ENCODE peak calls at places on chromosomes 4 and X, in four cellular contexts. O is pulmonary artery endothelial cell, G is NCI-H2029 treated with DMSO at 0.1 percent for 48 hours, C is GM04504. M is an unnamed sample.

GRCh38 chr4:174403177-174403543 is 119.1 kb downstream of the HPGD start:
- DNase-seq in O (no peak), G (no peak), C (no peak), M (no peak)

GRCh38 chr4:108700358-108700757 is 50.0 kb downstream of the OSTC start:
- DNase-seq in O (no peak), G (no peak), C (peak), M (no peak)

GRCh38 chr4:152310223-152310622 is 225.7 kb downstream of the FBXW7 start:
- DNase-seq in O (no peak), G (peak), C (no peak), M (no peak)

GRCh38 chr4:48268956-48269860 is at the start of gene TEC:
- DNase-seq in O (no peak), G (no peak), C (no peak), M (no peak)

GRCh38 chr4:20251796-20252655 is at the start of gene SLIT2:
- DNase-seq in O (no peak), G (peak), C (peak), M (peak)

GRCh38 chr4:72031868-72032619 is at the start of gene NPFFR2:
- DNase-seq in O (peak), G (no peak), C (no peak), M (no peak)

GRCh38 chr4:185587444-185588161 is 52.3 kb upstream of the PDLIM3 start:
- DNase-seq in O (no peak), G (no peak), C (no peak), M (no peak)

GRCh38 chr4:17809667-17810066 is 890 bp downstream of the DCAF16 start:
- DNase-seq in O (no peak), G (no peak), C (no peak), M (no peak)

GRCh38 chrX:106168107-106168506 is at the start of gene PWWP3B:
- DNase-seq in O (no peak), G (no peak), C (no peak), M (no peak)

GRCh38 chrX:49163555-49164419 is 1.2 kb downstream of the MAGIX start:
- DNase-seq in O (no peak), G (peak), C (peak), M (peak)

GRCh38 chrX:132858018-132858417 is 100.4 kb downstream of the HS6ST2 start:
- DNase-seq in O (no peak), G (no peak), C (no peak), M (no peak)

GRCh38 chr4:146340798-146341197 is 126.5 kb downstream of the REELD1 start:
- DNase-seq in O (no peak), G (no peak), C (no peak), M (peak)

GRCh38 chr4:100574607-100575006 is 56.8 kb upstream of the EMCN start:
- DNase-seq in O (no peak), G (no peak), C (no peak), M (no peak)

GRCh38 chrX:139203681-139204575 is 326.6 kb upstream of the F9 start:
- DNase-seq in O (no peak), G (no peak), C (no peak), M (no peak)

GRCh38 chr4:8340721-8341680 is 71.4 kb downstream of the HTRA3 start:
- DNase-seq in O (no peak), G (no peak), C (no peak), M (no peak)

GRCh38 chr4:33975996-33976395 is 2268.3 kb downstream of the ARAP2 start:
- DNase-seq in O (no peak), G (no peak), C (no peak), M (no peak)

GRCh38 chr4:44845309-44845708 is 119.0 kb upstream of the GNPDA2 start:
- DNase-seq in O (no peak), G (no peak), C (no peak), M (no peak)

GRCh38 chr4:168796362-168797106 is 213.5 kb downstream of the CBR4 start:
- DNase-seq in O (no peak), G (no peak), C (no peak), M (no peak)

GRCh38 chr4:4602468-4602867 is 60.6 kb upstream of the STX18 start:
- DNase-seq in O (no peak), G (no peak), C (no peak), M (no peak)

GRCh38 chr4:111362891-111363290 is 740.0 kb upstream of the PITX2 start:
- DNase-seq in O (no peak), G (no peak), C (peak), M (no peak)

GRCh38 chr4:156228706-156229105 is 275.0 kb upstream of the CTSO start:
- DNase-seq in O (no peak), G (no peak), C (no peak), M (no peak)

GRCh38 chrX:14039344-14039743 is 9.7 kb upstream of the GEMIN8 start:
- DNase-seq in O (no peak), G (no peak), C (no peak), M (no peak)

GRCh38 chr4:182449186-182449880 is 206.1 kb downstream of the TENM3 start:
- DNase-seq in O (no peak), G (no peak), C (no peak), M (no peak)

GRCh38 chrX:78105944-78106650 is 2.0 kb downstream of the PGK1 start:
- DNase-seq in O (no peak), G (no peak), C (no peak), M (no peak)

GRCh38 chr4:1337376-1337831 is 9.6 kb upstream of the UVSSA start:
- DNase-seq in O (no peak), G (no peak), C (no peak), M (no peak)

GRCh38 chrX:100409316-100410082 is 574 bp downstream of the PCDH19 start:
- DNase-seq in O (no peak), G (no peak), C (no peak), M (no peak)

GRCh38 chr4:41535911-41536361 is 2.0 kb upstream of the LIMCH1 start:
- DNase-seq in O (peak), G (peak), C (no peak), M (no peak)

GRCh38 chr4:39051454-39051853 is 10.6 kb upstream of the KLHL5 start:
- DNase-seq in O (no peak), G (no peak), C (no peak), M (no peak)

GRCh38 chr4:23839279-23839678 is 50.6 kb downstream of the PPARGC1A start:
- DNase-seq in O (no peak), G (no peak), C (no peak), M (no peak)

GRCh38 chrX:140822184-140822583 is 112.6 kb downstream of the LINC00632 start:
- DNase-seq in O (no peak), G (no peak), C (no peak), M (no peak)

GRCh38 chr4:88646528-88647280 is 50.9 kb downstream of the NAP1L5 start:
- DNase-seq in O (no peak), G (no peak), C (no peak), M (no peak)